ENCODE peak calls at places on chromosomes 5 and 9, in four cellular contexts. S, E, L and T are unnamed samples.
A peak's percentile ranks its signal among the peaks of the same experiment; 100 is the strongest.

GRCh38 chr9:74001382-74001781 is 495.8 kb upstream of the RORB start:
- DNase-seq in S (no peak), E (no peak), L (no peak), T (no peak)

GRCh38 chr5:141851195-141851874 is 26.9 kb downstream of the PCDH1 start:
- DNase-seq in S (no peak), E (no peak), L (no peak), T (no peak)

GRCh38 chr9:71886015-71886414 is 25.0 kb downstream of the ABHD17B start:
- DNase-seq in S (no peak), E (no peak), L (no peak), T (no peak)

GRCh38 chr9:23830949-23831730 is 5.1 kb upstream of the ELAVL2 start:
- DNase-seq in S (no peak), E (no peak), L (no peak), T (no peak)

GRCh38 chr5:178116406-178116885 is 3.1 kb downstream of the N4BP3 start:
- DNase-seq in S (no peak), E (no peak), L (no peak), T (no peak)

GRCh38 chr5:130710596-130710995 is 454.5 kb downstream of the HINT1 start:
- DNase-seq in S (no peak), E (no peak), L (no peak), T (no peak)

GRCh38 chr5:124160265-124160664 is 586.2 kb downstream of the ZNF608 start:
- DNase-seq in S (no peak), E (no peak), L (no peak), T (no peak)

GRCh38 chr9:134069536-134070399 is 1.9 kb upstream of the BRD3 start:
- DNase-seq in S (no peak), E (no peak), L (no peak), T (no peak)

GRCh38 chr5:123929055-123929474 is 417.1 kb downstream of the CSNK1G3 start:
- DNase-seq in S (no peak), E (no peak), L (no peak), T (no peak)

GRCh38 chr5:107466233-107466769 is 204.4 kb downstream of the EFNA5 start:
- DNase-seq in S (no peak), E (no peak), L (peak; percentile 66), T (peak; percentile 28)

GRCh38 chr5:125659316-125660071 is 763.7 kb upstream of the GRAMD2B start:
- DNase-seq in S (no peak), E (peak; percentile 43), L (peak; percentile 1), T (no peak)

GRCh38 chr5:10351199-10351881 is 2.2 kb upstream of the MARCHF6 start:
- DNase-seq in S (no peak), E (no peak), L (peak; percentile 91), T (no peak)

GRCh38 chr5:3317051-3317795 is 278.4 kb upstream of the IRX1 start:
- DNase-seq in S (no peak), E (no peak), L (no peak), T (no peak)

GRCh38 chr5:66323142-66323890 is 179.2 kb downstream of the SREK1 start:
- DNase-seq in S (no peak), E (no peak), L (no peak), T (no peak)

GRCh38 chr9:83937861-83938455 is 16.7 kb upstream of the KIF27 start:
- DNase-seq in S (no peak), E (no peak), L (peak; percentile 62), T (no peak)

GRCh38 chr5:137498301-137498735 is 808 bp downstream of the SPOCK1 start:
- DNase-seq in S (peak; percentile 26), E (peak; percentile 41), L (no peak), T (no peak)

GRCh38 chr5:10632110-10632903 is 68.4 kb downstream of the ANKRD33B start:
- DNase-seq in S (no peak), E (no peak), L (peak; percentile 59), T (no peak)

GRCh38 chr9:116870566-116870965 is 183.5 kb downstream of the TRIM32 start:
- DNase-seq in S (peak; percentile 11), E (no peak), L (no peak), T (no peak)

GRCh38 chr5:34412769-34413168 is 243.4 kb upstream of the RAI14 start:
- DNase-seq in S (no peak), E (no peak), L (peak; percentile 65), T (no peak)

GRCh38 chr9:107336718-107337360 is 53.8 kb downstream of the RAD23B start:
- DNase-seq in S (no peak), E (no peak), L (peak; percentile 56), T (no peak)

GRCh38 chr9:112601646-112602045 is 115.0 kb downstream of the KIAA1958 start:
- DNase-seq in S (no peak), E (no peak), L (peak; percentile 63), T (no peak)

GRCh38 chr9:129071526-129072131 is 9.3 kb upstream of the DOLPP1 start:
- DNase-seq in S (no peak), E (no peak), L (no peak), T (no peak)

GRCh38 chr5:50655810-50656205 is 10.6 kb upstream of the PARP8 start:
- DNase-seq in S (no peak), E (no peak), L (no peak), T (no peak)

GRCh38 chr9:136532799-136533774 is 12.8 kb downstream of the NOTCH1 start:
- DNase-seq in S (no peak), E (no peak), L (no peak), T (no peak)

GRCh38 chr9:71748280-71748743 is 20.0 kb downstream of the CEMIP2 start:
- DNase-seq in S (no peak), E (no peak), L (peak; percentile 85), T (no peak)

GRCh38 chr9:588952-589351 is 252.5 kb upstream of the DMRT1 start:
- DNase-seq in S (no peak), E (no peak), L (no peak), T (no peak)

GRCh38 chr9:137499858-137500661 is 40.9 kb upstream of the NSMF start:
- DNase-seq in S (no peak), E (no peak), L (no peak), T (no peak)

GRCh38 chr9:95284152-95284551 is 33.4 kb downstream of the FANCC start:
- DNase-seq in S (no peak), E (no peak), L (peak; percentile 94), T (no peak)

GRCh38 chr5:18744990-18745590 is 1110.8 kb downstream of the TAF11L14 start:
- DNase-seq in S (no peak), E (no peak), L (no peak), T (no peak)

GRCh38 chr9:121577201-121577600 is 74.2 kb upstream of the DAB2IP start:
- DNase-seq in S (no peak), E (no peak), L (no peak), T (no peak)

GRCh38 chr5:150600951-150601773 is 39.3 kb upstream of the SYNPO start:
- DNase-seq in S (no peak), E (no peak), L (no peak), T (no peak)

GRCh38 chr9:13568851-13569618 is 289.5 kb upstream of the MPDZ start:
- DNase-seq in S (no peak), E (no peak), L (no peak), T (no peak)